ENCODE peak calls at places on chromosome 21, in eight cellular contexts. A is pancreas, R is HFF-Myc, L is body of pancreas, E is tibial artery, F is mammary epithelial cell, D is AG10803, C is left ventricle myocardium inferior. Y is an unnamed sample.

GRCh38 chr21:20996421-20997307 is 1.5 kb upstream of the NCAM2 start:
- DNase-seq in A (no peak), R (no peak), L (no peak), E (no peak), F (no peak), D (peak; percentile 4), C (no peak), Y (no peak)

GRCh38 chr21:39673736-39674135 is 61.0 kb downstream of the B3GALT5 start:
- DNase-seq in A (no peak), R (no peak), L (peak; percentile 88), E (no peak), F (no peak), D (no peak), C (no peak), Y (no peak)

GRCh38 chr21:45499970-45500575 is 42.2 kb downstream of the SLC19A1 start:
- DNase-seq in A (peak; percentile 21), R (no peak), L (no peak), E (no peak), F (no peak), D (no peak), C (peak; percentile 6), Y (no peak)

GRCh38 chr21:45262616-45263015 is 25.1 kb downstream of the POFUT2 start:
- DNase-seq in A (no peak), R (no peak), L (no peak), E (peak; percentile 17), F (no peak), D (no peak), C (no peak), Y (no peak)

GRCh38 chr21:31731112-31731801 is 661 bp downstream of the SCAF4 start:
- DNase-seq in A (peak; percentile 77), R (no peak), L (peak; percentile 50), E (peak; percentile 31), F (no peak), D (peak; percentile 34), C (peak; percentile 40), Y (no peak)

GRCh38 chr21:16082038-16082816 is 352.4 kb downstream of the USP25 start:
- DNase-seq in A (no peak), R (no peak), L (no peak), E (no peak), F (no peak), D (peak; percentile 41), C (no peak), Y (no peak)

GRCh38 chr21:25396135-25396711 is 211.1 kb downstream of the MRPL39 start:
- DNase-seq in A (no peak), R (no peak), L (no peak), E (no peak), F (no peak), D (no peak), C (no peak), Y (no peak)

GRCh38 chr21:33078907-33079582 is 9.1 kb downstream of the OLIG1 start:
- DNase-seq in A (no peak), R (peak; percentile 17), L (peak; percentile 22), E (no peak), F (peak; percentile 82), D (peak; percentile 41), C (no peak), Y (no peak)

GRCh38 chr21:16193758-16194606 is 464.2 kb downstream of the USP25 start:
- DNase-seq in A (no peak), R (peak; percentile 71), L (no peak), E (peak; percentile 77), F (peak; percentile 61), D (peak; percentile 79), C (peak; percentile 58), Y (peak; percentile 33)

GRCh38 chr21:43912910-43913309 is 47.9 kb downstream of the AGPAT3 start:
- DNase-seq in A (peak; percentile 5), R (no peak), L (no peak), E (no peak), F (no peak), D (no peak), C (no peak), Y (no peak)

GRCh38 chr21:43911935-43912487 is 47.0 kb downstream of the AGPAT3 start:
- DNase-seq in A (peak; percentile 30), R (no peak), L (no peak), E (no peak), F (no peak), D (no peak), C (no peak), Y (no peak)

GRCh38 chr21:43910460-43910859 is 45.4 kb downstream of the AGPAT3 start:
- DNase-seq in A (peak; percentile 11), R (no peak), L (no peak), E (no peak), F (no peak), D (no peak), C (no peak), Y (no peak)

GRCh38 chr21:43909736-43910455 is 44.9 kb downstream of the AGPAT3 start:
- DNase-seq in A (peak; percentile 48), R (no peak), L (no peak), E (no peak), F (no peak), D (no peak), C (no peak), Y (no peak)

DNA sequence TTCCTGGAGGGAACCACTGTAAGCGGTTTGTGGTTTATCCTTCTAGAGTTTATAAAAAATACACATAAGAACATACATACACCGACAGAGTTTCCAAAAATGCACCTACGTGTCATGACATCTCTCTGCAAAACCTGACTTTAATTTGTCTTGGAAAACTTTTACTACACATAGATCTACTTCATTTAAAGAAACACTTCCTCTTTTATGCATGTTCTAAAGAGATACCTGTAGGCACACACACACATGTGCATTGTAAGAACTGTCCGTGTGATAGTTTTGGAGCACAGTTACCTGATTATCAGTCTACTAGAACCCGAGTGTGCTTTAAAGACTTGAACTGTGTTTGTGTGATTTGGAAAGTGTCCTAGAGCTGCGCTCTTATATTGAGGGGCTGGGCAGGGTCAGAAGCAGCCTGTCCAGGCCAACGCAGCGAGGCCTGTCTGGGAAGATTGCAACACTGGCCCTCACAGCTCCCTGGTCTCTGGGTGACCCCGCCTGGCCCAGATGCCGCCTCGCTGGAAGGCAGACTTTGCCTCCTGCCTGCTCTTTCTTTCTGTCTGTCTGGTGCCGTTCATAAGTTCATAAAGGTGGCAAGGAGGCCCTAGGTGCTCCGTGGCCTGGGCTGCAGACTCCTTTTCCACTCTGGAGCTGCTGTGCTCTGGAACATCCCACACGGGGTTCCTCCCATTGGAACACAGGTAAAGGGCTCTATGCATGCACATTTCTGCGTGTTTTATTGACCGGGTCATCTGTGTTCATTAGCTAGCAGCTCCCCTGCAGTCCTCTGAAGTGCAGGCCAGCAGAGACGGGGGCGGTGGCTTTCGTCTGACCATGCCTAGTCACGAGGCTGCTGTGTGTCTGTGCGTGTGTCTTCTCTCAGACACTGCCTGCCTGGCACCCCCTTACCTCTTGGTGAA is 46.3 kb downstream of the AGPAT3 start:
- DNase-seq in A (peak; percentile 45), R (no peak), L (no peak), E (no peak), F (peak; percentile 11), D (peak; percentile 5), C (no peak), Y (no peak)
- TF ChIP-seq CTCF in A (no peak), R (no peak), L (no peak), E (no peak), F (no peak), D (no peak), C (no peak), Y (no peak)

GRCh38 chr21:42291003-42291750 is 24.0 kb downstream of the TFF3 start:
- DNase-seq in A (no peak), R (no peak), L (no peak), E (no peak), F (no peak), D (no peak), C (no peak), Y (no peak)

GRCh38 chr21:42293649-42294272 is 21.4 kb downstream of the TFF3 start:
- DNase-seq in A (no peak), R (no peak), L (no peak), E (no peak), F (no peak), D (no peak), C (no peak), Y (no peak)

GRCh38 chr21:42289926-42290325 is 25.3 kb downstream of the TFF3 start:
- DNase-seq in A (no peak), R (no peak), L (no peak), E (peak; percentile 67), F (no peak), D (no peak), C (peak; percentile 43), Y (no peak)

GRCh38 chr21:42294273-42294880 is 20.8 kb downstream of the TFF3 start:
- DNase-seq in A (no peak), R (no peak), L (no peak), E (no peak), F (no peak), D (no peak), C (no peak), Y (no peak)

DNA sequence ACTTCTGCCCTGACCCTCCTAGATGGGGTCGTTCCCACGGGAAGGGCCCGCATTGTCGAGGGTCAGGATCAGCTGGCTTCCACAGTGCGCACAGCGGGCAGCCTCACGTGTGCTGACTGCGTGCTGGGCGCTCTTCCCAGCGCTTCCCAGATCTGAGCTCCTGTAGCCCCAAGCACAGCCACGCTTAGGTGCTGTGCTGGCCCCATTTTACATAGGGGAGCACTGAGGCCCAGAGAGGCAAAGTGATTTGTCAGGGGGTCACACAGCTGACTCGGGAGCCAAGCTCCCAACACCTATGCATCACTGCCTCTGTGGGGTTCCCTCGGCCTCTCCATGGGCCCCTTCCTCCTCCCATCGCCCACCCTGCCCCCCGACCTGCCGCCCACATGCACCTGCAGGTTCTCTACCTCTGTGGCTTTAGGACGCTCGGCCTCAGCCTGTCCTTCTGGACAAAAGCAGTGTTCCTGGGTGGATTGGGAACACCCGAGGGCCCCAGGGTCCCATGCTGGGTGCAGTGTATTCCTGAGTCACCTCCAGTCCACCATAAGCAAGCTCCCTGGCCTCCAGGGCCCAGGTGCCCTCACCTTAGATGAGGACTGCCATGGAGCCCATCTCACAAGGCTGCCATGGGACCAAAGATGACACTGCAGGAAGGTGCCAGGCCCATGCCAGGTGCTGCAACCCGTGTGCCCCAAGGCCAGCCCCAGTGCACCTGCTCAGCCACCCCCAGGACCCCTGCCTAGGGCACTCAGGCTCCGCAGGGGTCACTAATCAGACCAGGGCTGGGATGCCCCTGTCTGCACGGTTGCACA is 23.3 kb downstream of the TFF3 start:
- DNase-seq in A (no peak), R (no peak), L (no peak), E (no peak), F (no peak), D (no peak), C (no peak), Y (no peak)
- H3K4me3 ChIP-seq in A (no peak overlapping the region), R (no peak overlapping the region), L (no peak overlapping the region), E (no peak overlapping the region), F (no peak overlapping the region), D (no peak overlapping the region), C (no peak overlapping the region), Y (no peak overlapping the region)

GRCh38 chr21:14376854-14377253 is 6.1 kb downstream of the HSPA13 start:
- DNase-seq in A (no peak), R (no peak), L (no peak), E (no peak), F (no peak), D (no peak), C (no peak), Y (no peak)
- TF ChIP-seq CTCF in A (no peak), R (no peak), L (no peak), E (no peak), F (peak; percentile 3), D (no peak), C (no peak), Y (no peak)

DNA sequence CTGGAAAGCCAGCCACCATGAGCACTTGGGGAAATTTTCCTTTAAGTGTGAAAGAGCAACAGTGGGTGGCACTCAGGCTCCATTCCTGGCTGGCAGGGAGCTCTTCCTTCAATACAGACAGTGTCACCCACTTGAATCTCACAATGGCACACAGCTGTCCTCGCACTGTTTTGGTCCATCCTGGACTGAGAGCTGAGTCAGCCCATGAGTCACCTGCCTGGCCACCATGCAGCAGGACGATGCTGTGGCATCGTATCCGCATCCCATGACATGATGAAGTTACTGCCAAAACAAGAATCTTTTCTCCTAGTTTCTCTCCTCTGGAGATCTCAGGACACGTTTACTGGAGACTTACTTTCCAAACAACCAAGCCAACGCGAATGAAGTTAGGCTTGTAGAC is 6.0 kb downstream of the TMPRSS2 start:
- DNase-seq in A (no peak), R (no peak), L (no peak), E (no peak), F (no peak), D (no peak), C (no peak), Y (no peak)
- H3K4me3 ChIP-seq in A (no peak overlapping the region), R (no peak overlapping the region), L (no peak overlapping the region), E (no peak overlapping the region), F (no peak overlapping the region), D (no peak overlapping the region), C (no peak overlapping the region), Y (no peak overlapping the region)

Y was measured in AG09309.